ENCODE peak calls at places on chromosome 13, in eight cellular contexts. One of them, this sample, is unnamed.

GRCh38 chr13:91017669-91018053 is 329.8 kb upstream of the MIR17HG start:
- DNase-seq in Karpas-422: no peak
- DNase-seq in WERI-Rb-1: peak; percentile 66
- DNase-seq in aorta: no peak
- DNase-seq in PC-3: peak; percentile 61
- DNase-seq in adrenal gland: no peak
- DNase-seq in PC-9: no peak
- DNase-seq in IMR-90: no peak
- DNase-seq in this sample: no peak

GRCh38 chr13:92355213-92355612 is 871.4 kb upstream of the GPC6 start:
- DNase-seq in Karpas-422: no peak
- DNase-seq in WERI-Rb-1: peak; percentile 74
- DNase-seq in aorta: no peak
- DNase-seq in PC-3: peak; percentile 1
- DNase-seq in adrenal gland: no peak
- DNase-seq in PC-9: no peak
- DNase-seq in IMR-90: peak; percentile 5
- DNase-seq in this sample: no peak

GRCh38 chr13:83880275-83881027 is 1.8 kb downstream of the SLITRK1 start:
- DNase-seq in Karpas-422: no peak
- DNase-seq in WERI-Rb-1: no peak
- DNase-seq in aorta: no peak
- DNase-seq in PC-3: no peak
- DNase-seq in adrenal gland: no peak
- DNase-seq in PC-9: no peak
- DNase-seq in IMR-90: no peak
- DNase-seq in this sample: no peak

GRCh38 chr13:110347535-110348308 is 40.6 kb downstream of the COL4A2 start:
- DNase-seq in Karpas-422: no peak
- DNase-seq in WERI-Rb-1: no peak
- DNase-seq in aorta: peak; percentile 83
- DNase-seq in PC-3: peak; percentile 93
- DNase-seq in adrenal gland: peak; percentile 62
- DNase-seq in PC-9: peak; percentile 98
- DNase-seq in IMR-90: peak; percentile 90
- DNase-seq in this sample: no peak

GRCh38 chr13:47564041-47564440 is 437.0 kb downstream of the SUCLA2 start:
- DNase-seq in Karpas-422: no peak
- DNase-seq in WERI-Rb-1: peak; percentile 89
- DNase-seq in aorta: no peak
- DNase-seq in PC-3: no peak
- DNase-seq in adrenal gland: no peak
- DNase-seq in PC-9: no peak
- DNase-seq in IMR-90: no peak
- DNase-seq in this sample: no peak

GRCh38 chr13:44758595-44759221 is 182.6 kb upstream of the TSC22D1 start:
- DNase-seq in Karpas-422: no peak
- DNase-seq in WERI-Rb-1: no peak
- DNase-seq in aorta: no peak
- DNase-seq in PC-3: peak; percentile 88
- DNase-seq in adrenal gland: no peak
- DNase-seq in PC-9: peak; percentile 91
- DNase-seq in IMR-90: peak; percentile 98
- DNase-seq in this sample: no peak

GRCh38 chr13:51311957-51312520 is 27.5 kb upstream of the SERPINE3 start:
- DNase-seq in Karpas-422: no peak
- DNase-seq in WERI-Rb-1: no peak
- DNase-seq in aorta: no peak
- DNase-seq in PC-3: no peak
- DNase-seq in adrenal gland: no peak
- DNase-seq in PC-9: no peak
- DNase-seq in IMR-90: no peak
- DNase-seq in this sample: no peak

GRCh38 chr13:36766295-36766694 is 52.7 kb upstream of the RFXAP start:
- DNase-seq in Karpas-422: no peak
- DNase-seq in WERI-Rb-1: no peak
- DNase-seq in aorta: no peak
- DNase-seq in PC-3: peak; percentile 60
- DNase-seq in adrenal gland: no peak
- DNase-seq in PC-9: peak; percentile 84
- DNase-seq in IMR-90: peak; percentile 47
- DNase-seq in this sample: no peak

GRCh38 chr13:46663216-46663615 is 110.2 kb downstream of the LRCH1 start:
- DNase-seq in Karpas-422: no peak
- DNase-seq in WERI-Rb-1: no peak
- DNase-seq in aorta: no peak
- DNase-seq in PC-3: no peak
- DNase-seq in adrenal gland: no peak
- DNase-seq in PC-9: no peak
- DNase-seq in IMR-90: no peak
- DNase-seq in this sample: no peak

GRCh38 chr13:34748078-34748477 is 194.0 kb upstream of the NBEA start:
- DNase-seq in Karpas-422: no peak
- DNase-seq in WERI-Rb-1: no peak
- DNase-seq in aorta: no peak
- DNase-seq in PC-3: no peak
- DNase-seq in adrenal gland: peak; percentile 25
- DNase-seq in PC-9: no peak
- DNase-seq in IMR-90: no peak
- DNase-seq in this sample: no peak

GRCh38 chr13:98202026-98202425 is 25.0 kb upstream of the RNF113B start:
- DNase-seq in Karpas-422: peak; percentile 48
- DNase-seq in WERI-Rb-1: no peak
- DNase-seq in aorta: no peak
- DNase-seq in PC-3: no peak
- DNase-seq in adrenal gland: no peak
- DNase-seq in PC-9: no peak
- DNase-seq in IMR-90: no peak
- DNase-seq in this sample: peak; percentile 62

GRCh38 chr13:46404732-46405097 is 17.7 kb upstream of the RUBCNL start:
- DNase-seq in Karpas-422: no peak
- DNase-seq in WERI-Rb-1: no peak
- DNase-seq in aorta: no peak
- DNase-seq in PC-3: no peak
- DNase-seq in adrenal gland: no peak
- DNase-seq in PC-9: no peak
- DNase-seq in IMR-90: no peak
- DNase-seq in this sample: no peak

GRCh38 chr13:42110410-42111155 is 62.1 kb downstream of the DGKH start:
- DNase-seq in Karpas-422: peak; percentile 89
- DNase-seq in WERI-Rb-1: no peak
- DNase-seq in aorta: no peak
- DNase-seq in PC-3: peak; percentile 83
- DNase-seq in adrenal gland: peak; percentile 36
- DNase-seq in PC-9: peak; percentile 45
- DNase-seq in IMR-90: peak; percentile 82
- DNase-seq in this sample: peak; percentile 58

GRCh38 chr13:50421457-50422130 is 406.4 kb downstream of the KCNRG start:
- DNase-seq in Karpas-422: peak; percentile 54
- DNase-seq in WERI-Rb-1: no peak
- DNase-seq in aorta: no peak
- DNase-seq in PC-3: peak; percentile 69
- DNase-seq in adrenal gland: no peak
- DNase-seq in PC-9: peak; percentile 83
- DNase-seq in IMR-90: peak; percentile 38
- DNase-seq in this sample: no peak

GRCh38 chr13:50644081-50644871 is 199.2 kb downstream of the DLEU7 start:
- DNase-seq in Karpas-422: no peak
- DNase-seq in WERI-Rb-1: no peak
- DNase-seq in aorta: no peak
- DNase-seq in PC-3: peak; percentile 69
- DNase-seq in adrenal gland: no peak
- DNase-seq in PC-9: peak; percentile 94
- DNase-seq in IMR-90: no peak
- DNase-seq in this sample: no peak

GRCh38 chr13:74444877-74445479 is 310.8 kb upstream of the KLF12 start:
- DNase-seq in Karpas-422: no peak
- DNase-seq in WERI-Rb-1: no peak
- DNase-seq in aorta: no peak
- DNase-seq in PC-3: peak; percentile 86
- DNase-seq in adrenal gland: no peak
- DNase-seq in PC-9: no peak
- DNase-seq in IMR-90: peak; percentile 14
- DNase-seq in this sample: no peak

GRCh38 chr13:21683034-21683733 is 12.3 kb downstream of the FGF9 start:
- DNase-seq in Karpas-422: no peak
- DNase-seq in WERI-Rb-1: no peak
- DNase-seq in aorta: no peak
- DNase-seq in PC-3: peak; percentile 74
- DNase-seq in adrenal gland: peak; percentile 63
- DNase-seq in PC-9: no peak
- DNase-seq in IMR-90: peak; percentile 88
- DNase-seq in this sample: no peak

GRCh38 chr13:73341748-73342147 is 282.9 kb downstream of the KLF5 start:
- DNase-seq in Karpas-422: no peak
- DNase-seq in WERI-Rb-1: no peak
- DNase-seq in aorta: no peak
- DNase-seq in PC-3: peak; percentile 46
- DNase-seq in adrenal gland: no peak
- DNase-seq in PC-9: no peak
- DNase-seq in IMR-90: peak; percentile 44
- DNase-seq in this sample: no peak

GRCh38 chr13:85508683-85509329 is 290.4 kb downstream of the SLITRK6 start:
- DNase-seq in Karpas-422: no peak
- DNase-seq in WERI-Rb-1: peak; percentile 29
- DNase-seq in aorta: no peak
- DNase-seq in PC-3: no peak
- DNase-seq in adrenal gland: no peak
- DNase-seq in PC-9: no peak
- DNase-seq in IMR-90: no peak
- DNase-seq in this sample: no peak

GRCh38 chr13:30906411-30906990 is 430 bp downstream of the MEDAG start:
- DNase-seq in Karpas-422: no peak
- DNase-seq in WERI-Rb-1: no peak
- DNase-seq in aorta: peak; percentile 65
- DNase-seq in PC-3: no peak
- DNase-seq in adrenal gland: no peak
- DNase-seq in PC-9: no peak
- DNase-seq in IMR-90: no peak
- DNase-seq in this sample: no peak

GRCh38 chr13:113589961-113590339 is 5.4 kb downstream of the TFDP1 start:
- DNase-seq in Karpas-422: no peak
- DNase-seq in WERI-Rb-1: peak; percentile 7
- DNase-seq in aorta: no peak
- DNase-seq in PC-3: no peak
- DNase-seq in adrenal gland: peak; percentile 13
- DNase-seq in PC-9: no peak
- DNase-seq in IMR-90: no peak
- DNase-seq in this sample: no peak

DNA sequence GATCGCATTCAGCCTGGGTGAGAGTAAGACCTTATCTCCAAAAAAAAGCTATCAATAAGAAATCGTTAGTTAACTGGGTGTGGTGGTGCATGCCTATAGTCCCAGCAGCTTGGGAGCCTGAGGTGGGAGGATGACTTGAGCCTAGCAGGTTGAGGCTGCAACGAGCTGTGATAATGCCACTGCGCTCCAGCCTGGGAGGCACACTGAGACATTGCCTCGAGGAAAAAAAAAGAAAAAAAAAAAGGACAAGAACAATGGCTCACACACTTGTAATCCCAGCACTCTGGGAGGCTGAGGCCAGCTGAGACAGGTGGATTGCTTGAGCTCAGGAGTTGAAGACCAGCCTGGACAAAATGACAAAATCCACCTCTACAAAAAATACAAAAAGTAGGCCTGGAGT is 16.1 kb downstream of the PSPC1 start:
- DNase-seq in Karpas-422: no peak
- DNase-seq in WERI-Rb-1: no peak
- DNase-seq in aorta: no peak
- DNase-seq in PC-3: no peak
- DNase-seq in adrenal gland: no peak
- DNase-seq in PC-9: no peak
- DNase-seq in IMR-90: no peak
- DNase-seq in this sample: no peak
- H3K36me3 ChIP-seq in Karpas-422: peaks cover 45% of the 10 kb centered on the region
- H3K36me3 ChIP-seq in WERI-Rb-1: peaks cover 94% of the 10 kb centered on the region
- H3K36me3 ChIP-seq in aorta: no peaks in the 10 kb centered on the region
- H3K36me3 ChIP-seq in PC-3: peaks cover 55% of the 10 kb centered on the region
- H3K36me3 ChIP-seq in adrenal gland: no peaks in the 10 kb centered on the region
- H3K36me3 ChIP-seq in PC-9: peaks cover 22% of the 10 kb centered on the region
- H3K36me3 ChIP-seq in IMR-90: peaks cover 43% of the 10 kb centered on the region
- H3K36me3 ChIP-seq in this sample: peaks cover 16% of the 10 kb centered on the region

DNA sequence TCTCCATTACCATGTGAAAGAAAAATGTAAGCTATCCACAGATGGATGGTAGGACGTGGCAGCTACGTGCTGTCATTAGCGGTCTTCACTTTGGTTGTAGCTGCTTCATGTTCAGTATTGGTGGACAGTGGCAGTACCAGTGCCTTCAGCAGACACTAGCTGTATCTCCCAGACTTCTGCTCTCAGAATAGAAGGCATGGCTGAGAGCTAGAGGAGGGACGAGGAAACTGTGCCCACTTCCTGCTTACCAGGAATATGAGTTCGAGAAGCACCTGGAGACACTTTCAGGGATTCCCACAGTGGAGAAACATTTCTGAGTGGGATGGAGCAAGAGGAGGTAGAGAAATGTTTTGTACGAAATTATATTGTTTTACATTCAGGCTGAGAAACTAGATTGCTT is 6.9 kb upstream of the SHISA2 start:
- DNase-seq in Karpas-422: no peak
- DNase-seq in WERI-Rb-1: no peak
- DNase-seq in aorta: no peak
- DNase-seq in PC-3: no peak
- DNase-seq in adrenal gland: no peak
- DNase-seq in PC-9: no peak
- DNase-seq in IMR-90: no peak
- DNase-seq in this sample: no peak
- H3K36me3 ChIP-seq in Karpas-422: no peaks in the 10 kb centered on the region
- H3K36me3 ChIP-seq in WERI-Rb-1: no peaks in the 10 kb centered on the region
- H3K36me3 ChIP-seq in aorta: no peaks in the 10 kb centered on the region
- H3K36me3 ChIP-seq in PC-3: no peaks in the 10 kb centered on the region
- H3K36me3 ChIP-seq in adrenal gland: no peaks in the 10 kb centered on the region
- H3K36me3 ChIP-seq in PC-9: no peaks in the 10 kb centered on the region
- H3K36me3 ChIP-seq in IMR-90: no peaks in the 10 kb centered on the region
- H3K36me3 ChIP-seq in this sample: no peaks in the 10 kb centered on the region

GRCh38 chr13:32347651-32348050 is 32.3 kb downstream of the BRCA2 start:
- DNase-seq in Karpas-422: no peak
- DNase-seq in WERI-Rb-1: no peak
- DNase-seq in aorta: no peak
- DNase-seq in PC-3: no peak
- DNase-seq in adrenal gland: no peak
- DNase-seq in PC-9: no peak
- DNase-seq in IMR-90: no peak
- DNase-seq in this sample: no peak
- H3K36me3 ChIP-seq in Karpas-422: peaks cover 34% of the 10 kb centered on the region
- H3K36me3 ChIP-seq in WERI-Rb-1: peaks cover 25% of the 10 kb centered on the region
- H3K36me3 ChIP-seq in aorta: no peaks in the 10 kb centered on the region
- H3K36me3 ChIP-seq in PC-3: peaks cover 4% of the 10 kb centered on the region
- H3K36me3 ChIP-seq in adrenal gland: no peaks in the 10 kb centered on the region
- H3K36me3 ChIP-seq in PC-9: no peaks in the 10 kb centered on the region
- H3K36me3 ChIP-seq in IMR-90: no peaks in the 10 kb centered on the region
- H3K36me3 ChIP-seq in this sample: no peaks in the 10 kb centered on the region

DNA sequence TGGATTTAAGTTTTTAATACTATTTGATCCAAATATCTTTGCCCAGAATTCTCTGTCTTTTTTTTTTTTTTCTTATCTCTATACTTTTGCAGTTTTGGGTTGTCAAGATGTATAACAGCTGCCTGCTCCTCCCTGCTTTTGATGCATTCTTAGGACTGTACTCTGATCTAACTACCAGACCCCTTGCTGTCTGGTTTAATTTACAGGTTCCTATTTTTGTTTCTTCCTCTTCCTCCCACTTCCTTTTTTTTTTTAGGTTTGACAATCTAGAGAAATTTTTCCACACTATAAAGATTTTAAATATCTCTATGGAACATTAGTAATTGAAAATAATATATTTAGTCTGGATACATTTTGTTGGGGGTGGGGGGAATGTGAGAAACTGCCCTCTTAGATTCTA is 12.5 kb downstream of the POMP start:
- DNase-seq in Karpas-422: no peak
- DNase-seq in WERI-Rb-1: no peak
- DNase-seq in aorta: no peak
- DNase-seq in PC-3: no peak
- DNase-seq in adrenal gland: no peak
- DNase-seq in PC-9: no peak
- DNase-seq in IMR-90: no peak
- DNase-seq in this sample: no peak
- H3K36me3 ChIP-seq in Karpas-422: peaks cover 63% of the 10 kb centered on the region
- H3K36me3 ChIP-seq in WERI-Rb-1: peaks cover 3% of the 10 kb centered on the region
- H3K36me3 ChIP-seq in aorta: peaks cover 5% of the 10 kb centered on the region
- H3K36me3 ChIP-seq in PC-3: peaks cover 80% of the 10 kb centered on the region
- H3K36me3 ChIP-seq in adrenal gland: no peaks in the 10 kb centered on the region
- H3K36me3 ChIP-seq in PC-9: peaks cover 65% of the 10 kb centered on the region
- H3K36me3 ChIP-seq in IMR-90: peaks cover 56% of the 10 kb centered on the region
- H3K36me3 ChIP-seq in this sample: peaks cover 3% of the 10 kb centered on the region